ENCODE peak calls at places on chromosomes 1 and 21, in eight cellular contexts. Z, P, M, J, N, Y, Q and H are unnamed samples.
A peak's percentile ranks its signal among the peaks of the same experiment; 100 is the strongest.

GRCh38 chr1:58287894-58288623 is 258.5 kb downstream of the OMA1 start:
- DNase-seq in J (no peak), Z (no peak), Q (no peak), M (peak; percentile 9), N (no peak), P (no peak), Y (no peak), H (no peak)

GRCh38 chr1:88985033-88985432 is 7.4 kb downstream of the KYAT3 start:
- DNase-seq in Q (peak; percentile 89), N (no peak), Y (peak; percentile 81), P (no peak), J (no peak), M (peak; percentile 88), Z (no peak), H (no peak)

GRCh38 chr1:226082959-226083302 is 20.4 kb downstream of the H3-3A start:
- DNase-seq in Z (peak; percentile 85), Y (peak; percentile 40), M (no peak), J (no peak), N (peak; percentile 87), Q (peak; percentile 70), P (no peak), H (no peak)

GRCh38 chr1:10764296-10764798 is 32.1 kb downstream of the CASZ1 start:
- DNase-seq in Y (no peak), N (peak; percentile 29), M (no peak), P (no peak), J (no peak), Q (no peak), Z (no peak), H (no peak)

GRCh38 chr21:35716886-35717285 is 343.4 kb downstream of the SETD4 start:
- DNase-seq in M (no peak), N (no peak), Z (no peak), J (no peak), Q (no peak), P (no peak), Y (no peak), H (no peak)

GRCh38 chr1:200336111-200336845 is 73.6 kb downstream of the ZNF281 start:
- DNase-seq in N (no peak), Q (peak; percentile 88), Y (peak; percentile 92), Z (no peak), J (no peak), M (no peak), P (no peak), H (no peak)

GRCh38 chr21:37367758-37368535 is 1.4 kb downstream of the DYRK1A start:
- DNase-seq in Y (peak; percentile 50), J (peak; percentile 43), M (peak; percentile 17), N (peak; percentile 79), Q (peak; percentile 71), P (peak; percentile 41), Z (peak; percentile 74), H (peak; percentile 15)

GRCh38 chr1:235943581-235944114 is 76.9 kb upstream of the LYST start:
- DNase-seq in Y (peak; percentile 96), M (no peak), P (no peak), N (no peak), Q (peak; percentile 98), Z (no peak), J (no peak), H (no peak)

GRCh38 chr1:192573499-192573898 is 2.1 kb upstream of the RGS1 start:
- DNase-seq in M (no peak), N (no peak), Q (peak; percentile 60), J (no peak), Z (no peak), P (no peak), Y (peak; percentile 46), H (no peak)

GRCh38 chr1:70034403-70034802 is 171.0 kb downstream of the LRRC40 start:
- DNase-seq in Y (peak; percentile 64), Q (peak; percentile 50), Z (no peak), J (no peak), N (no peak), P (peak; percentile 58), M (peak; percentile 86), H (peak; percentile 52)

GRCh38 chr1:234604726-234605492 is 5.1 kb downstream of the IRF2BP2 start:
- DNase-seq in J (no peak), Q (peak; percentile 65), M (no peak), P (no peak), N (no peak), Y (peak; percentile 75), Z (no peak), H (peak; percentile 66)

GRCh38 chr1:209769171-209769904 is 13.5 kb downstream of the TRAF3IP3 start:
- DNase-seq in M (no peak), P (no peak), J (peak; percentile 51), N (peak; percentile 21), Y (peak; percentile 88), Z (peak; percentile 86), Q (peak; percentile 97), H (peak; percentile 72)

GRCh38 chr1:52426391-52426790 is 22.0 kb downstream of the PRPF38A start:
- DNase-seq in Z (no peak), N (no peak), Q (peak; percentile 73), J (no peak), Y (peak; percentile 3), P (no peak), M (no peak), H (no peak)

GRCh38 chr1:205076245-205076761 is 8.0 kb downstream of the TMEM81 start:
- DNase-seq in J (no peak), N (no peak), Z (no peak), Y (no peak), P (peak; percentile 20), Q (no peak), M (no peak), H (peak; percentile 26)

GRCh38 chr1:99645199-99645598 is 714 bp upstream of the PALMD start:
- DNase-seq in P (no peak), Y (peak; percentile 80), M (no peak), N (no peak), Z (peak; percentile 44), Q (peak; percentile 41), J (no peak), H (no peak)

GRCh38 chr1:47189844-47190562 is at the start of gene PDZK1IP1:
- DNase-seq in J (peak; percentile 10), Z (peak; percentile 89), P (no peak), Y (peak; percentile 86), N (peak; percentile 92), Q (peak; percentile 69), M (no peak), H (no peak)

GRCh38 chr1:16145030-16145987 is 10.6 kb downstream of the EPHA2 start:
- DNase-seq in P (no peak), M (peak; percentile 84), Y (peak; percentile 87), Z (peak; percentile 93), N (peak; percentile 97), J (no peak), Q (peak; percentile 96), H (no peak)

GRCh38 chr1:170590921-170591705 is 59.1 kb downstream of the GORAB start:
- DNase-seq in M (peak; percentile 88), Q (no peak), Y (no peak), N (no peak), P (no peak), J (no peak), Z (no peak), H (no peak)